ENCODE peak calls at places on chromosomes 5 and 9, in seven cellular contexts. One of them, this sample, is unnamed.

GRCh38 chr5:81761970-81762369 is 11.1 kb upstream of the SSBP2 start:
- DNase-seq in KBM-7: no peak
- DNase-seq in GM03348: no peak
- DNase-seq in NCI-H748 treated with DMSO at 0.1 percent for 48 hours: no peak
- DNase-seq in activated CD4-positive, alpha-beta memory T cell treated with anti-CD3 and anti-CD28 coated beads, Interleukin-2, amount 10 ng/mL, durations not matched to agents 7 days and 5 days: no peak
- DNase-seq in HuH-7: no peak
- DNase-seq in ELR: no peak
- DNase-seq in this sample: no peak

GRCh38 chr5:128537999-128538248 is at the start of gene FBN2:
- DNase-seq in KBM-7: no peak
- DNase-seq in GM03348: no peak
- DNase-seq in NCI-H748 treated with DMSO at 0.1 percent for 48 hours: no peak
- DNase-seq in activated CD4-positive, alpha-beta memory T cell treated with anti-CD3 and anti-CD28 coated beads, Interleukin-2, amount 10 ng/mL, durations not matched to agents 7 days and 5 days: no peak
- DNase-seq in HuH-7: no peak
- DNase-seq in ELR: no peak
- DNase-seq in this sample: no peak

GRCh38 chr9:127209220-127209619 is 55.4 kb upstream of the GARNL3 start:
- DNase-seq in KBM-7: no peak
- DNase-seq in GM03348: peak
- DNase-seq in NCI-H748 treated with DMSO at 0.1 percent for 48 hours: no peak
- DNase-seq in activated CD4-positive, alpha-beta memory T cell treated with anti-CD3 and anti-CD28 coated beads, Interleukin-2, amount 10 ng/mL, durations not matched to agents 7 days and 5 days: no peak
- DNase-seq in HuH-7: no peak
- DNase-seq in ELR: no peak
- DNase-seq in this sample: no peak

GRCh38 chr9:79213417-79214125 is 358.2 kb upstream of the TLE4 start:
- DNase-seq in KBM-7: no peak
- DNase-seq in GM03348: peak
- DNase-seq in NCI-H748 treated with DMSO at 0.1 percent for 48 hours: no peak
- DNase-seq in activated CD4-positive, alpha-beta memory T cell treated with anti-CD3 and anti-CD28 coated beads, Interleukin-2, amount 10 ng/mL, durations not matched to agents 7 days and 5 days: no peak
- DNase-seq in HuH-7: no peak
- DNase-seq in ELR: peak
- DNase-seq in this sample: no peak

GRCh38 chr9:133978226-133979123 is 13.6 kb downstream of the VAV2 start:
- DNase-seq in KBM-7: no peak
- DNase-seq in GM03348: no peak
- DNase-seq in NCI-H748 treated with DMSO at 0.1 percent for 48 hours: no peak
- DNase-seq in activated CD4-positive, alpha-beta memory T cell treated with anti-CD3 and anti-CD28 coated beads, Interleukin-2, amount 10 ng/mL, durations not matched to agents 7 days and 5 days: no peak
- DNase-seq in HuH-7: peak
- DNase-seq in ELR: no peak
- DNase-seq in this sample: no peak

GRCh38 chr9:6667633-6668280 is 22.2 kb upstream of the GLDC start:
- DNase-seq in KBM-7: peak
- DNase-seq in GM03348: peak
- DNase-seq in NCI-H748 treated with DMSO at 0.1 percent for 48 hours: peak
- DNase-seq in activated CD4-positive, alpha-beta memory T cell treated with anti-CD3 and anti-CD28 coated beads, Interleukin-2, amount 10 ng/mL, durations not matched to agents 7 days and 5 days: no peak
- DNase-seq in HuH-7: no peak
- DNase-seq in ELR: peak
- DNase-seq in this sample: no peak

GRCh38 chr9:134545213-134546211 is 96.1 kb upstream of the COL5A1 start:
- DNase-seq in KBM-7: no peak
- DNase-seq in GM03348: peak
- DNase-seq in NCI-H748 treated with DMSO at 0.1 percent for 48 hours: no peak
- DNase-seq in activated CD4-positive, alpha-beta memory T cell treated with anti-CD3 and anti-CD28 coated beads, Interleukin-2, amount 10 ng/mL, durations not matched to agents 7 days and 5 days: no peak
- DNase-seq in HuH-7: no peak
- DNase-seq in ELR: peak
- DNase-seq in this sample: no peak

GRCh38 chr5:180344393-180344999 is 8.6 kb downstream of the GFPT2 start:
- DNase-seq in KBM-7: no peak
- DNase-seq in GM03348: no peak
- DNase-seq in NCI-H748 treated with DMSO at 0.1 percent for 48 hours: no peak
- DNase-seq in activated CD4-positive, alpha-beta memory T cell treated with anti-CD3 and anti-CD28 coated beads, Interleukin-2, amount 10 ng/mL, durations not matched to agents 7 days and 5 days: no peak
- DNase-seq in HuH-7: no peak
- DNase-seq in ELR: no peak
- DNase-seq in this sample: no peak

GRCh38 chr5:142388696-142389095 is 63.9 kb upstream of the SPRY4 start:
- DNase-seq in KBM-7: peak
- DNase-seq in GM03348: no peak
- DNase-seq in NCI-H748 treated with DMSO at 0.1 percent for 48 hours: no peak
- DNase-seq in activated CD4-positive, alpha-beta memory T cell treated with anti-CD3 and anti-CD28 coated beads, Interleukin-2, amount 10 ng/mL, durations not matched to agents 7 days and 5 days: no peak
- DNase-seq in HuH-7: no peak
- DNase-seq in ELR: no peak
- DNase-seq in this sample: no peak

GRCh38 chr5:127330116-127330515 is 39.5 kb downstream of the MEGF10 start:
- DNase-seq in KBM-7: no peak
- DNase-seq in GM03348: no peak
- DNase-seq in NCI-H748 treated with DMSO at 0.1 percent for 48 hours: no peak
- DNase-seq in activated CD4-positive, alpha-beta memory T cell treated with anti-CD3 and anti-CD28 coated beads, Interleukin-2, amount 10 ng/mL, durations not matched to agents 7 days and 5 days: no peak
- DNase-seq in HuH-7: no peak
- DNase-seq in ELR: no peak
- DNase-seq in this sample: no peak

GRCh38 chr5:156402387-156402921 is 75.5 kb downstream of the SGCD start:
- DNase-seq in KBM-7: no peak
- DNase-seq in GM03348: no peak
- DNase-seq in NCI-H748 treated with DMSO at 0.1 percent for 48 hours: peak
- DNase-seq in activated CD4-positive, alpha-beta memory T cell treated with anti-CD3 and anti-CD28 coated beads, Interleukin-2, amount 10 ng/mL, durations not matched to agents 7 days and 5 days: peak
- DNase-seq in HuH-7: no peak
- DNase-seq in ELR: no peak
- DNase-seq in this sample: no peak

GRCh38 chr9:69771775-69772418 is 12.1 kb upstream of the PTAR1 start:
- DNase-seq in KBM-7: no peak
- DNase-seq in GM03348: peak
- DNase-seq in NCI-H748 treated with DMSO at 0.1 percent for 48 hours: no peak
- DNase-seq in activated CD4-positive, alpha-beta memory T cell treated with anti-CD3 and anti-CD28 coated beads, Interleukin-2, amount 10 ng/mL, durations not matched to agents 7 days and 5 days: no peak
- DNase-seq in HuH-7: no peak
- DNase-seq in ELR: peak
- DNase-seq in this sample: no peak

GRCh38 chr5:135246923-135247795 is 151.9 kb downstream of the MACROH2A1 start:
- DNase-seq in KBM-7: no peak
- DNase-seq in GM03348: peak
- DNase-seq in NCI-H748 treated with DMSO at 0.1 percent for 48 hours: no peak
- DNase-seq in activated CD4-positive, alpha-beta memory T cell treated with anti-CD3 and anti-CD28 coated beads, Interleukin-2, amount 10 ng/mL, durations not matched to agents 7 days and 5 days: peak
- DNase-seq in HuH-7: no peak
- DNase-seq in ELR: peak
- DNase-seq in this sample: no peak

GRCh38 chr5:6470672-6471071 is 22.0 kb downstream of the UBE2QL1 start:
- DNase-seq in KBM-7: no peak
- DNase-seq in GM03348: no peak
- DNase-seq in NCI-H748 treated with DMSO at 0.1 percent for 48 hours: no peak
- DNase-seq in activated CD4-positive, alpha-beta memory T cell treated with anti-CD3 and anti-CD28 coated beads, Interleukin-2, amount 10 ng/mL, durations not matched to agents 7 days and 5 days: no peak
- DNase-seq in HuH-7: no peak
- DNase-seq in ELR: no peak
- DNase-seq in this sample: no peak

GRCh38 chr5:78280261-78280660 is 14.2 kb downstream of the AP3B1 start:
- DNase-seq in KBM-7: no peak
- DNase-seq in GM03348: no peak
- DNase-seq in NCI-H748 treated with DMSO at 0.1 percent for 48 hours: no peak
- DNase-seq in activated CD4-positive, alpha-beta memory T cell treated with anti-CD3 and anti-CD28 coated beads, Interleukin-2, amount 10 ng/mL, durations not matched to agents 7 days and 5 days: no peak
- DNase-seq in HuH-7: no peak
- DNase-seq in ELR: no peak
- DNase-seq in this sample: no peak

GRCh38 chr9:121269030-121269887 is 1.3 kb downstream of the GSN start:
- DNase-seq in KBM-7: no peak
- DNase-seq in GM03348: peak
- DNase-seq in NCI-H748 treated with DMSO at 0.1 percent for 48 hours: no peak
- DNase-seq in activated CD4-positive, alpha-beta memory T cell treated with anti-CD3 and anti-CD28 coated beads, Interleukin-2, amount 10 ng/mL, durations not matched to agents 7 days and 5 days: no peak
- DNase-seq in HuH-7: no peak
- DNase-seq in ELR: peak
- DNase-seq in this sample: no peak